ENCODE peak calls at places on chromosomes 2 and 18, in seven cellular contexts. X is kidney, B is H1, Q is WERI-Rb-1, U is choroid plexus epithelial cell, M is epithelial cell of esophagus, V is GM06990. F is an unnamed sample.

GRCh38 chr2:61017003-61017555 is 441 bp upstream of the PEX13 start:
- DNase-seq in X (peak), B (peak), Q (peak), U (peak), M (peak), V (peak), F (peak)

GRCh38 chr2:241095594-241096290 is 6.3 kb downstream of the MTERF4 start:
- DNase-seq in X (no peak), B (no peak), Q (no peak), U (no peak), M (no peak), V (no peak), F (no peak)

GRCh38 chr2:226208726-226209125 is 590.9 kb downstream of the IRS1 start:
- DNase-seq in X (no peak), B (no peak), Q (no peak), U (peak), M (peak), V (no peak), F (no peak)

GRCh38 chr18:21943456-21943855 is 202.9 kb downstream of the MIB1 start:
- DNase-seq in X (no peak), B (no peak), Q (no peak), U (no peak), M (no peak), V (no peak), F (no peak)

GRCh38 chr2:117980381-117980780 is 33.5 kb downstream of the CCDC93 start:
- DNase-seq in X (no peak), B (no peak), Q (no peak), U (peak), M (no peak), V (no peak), F (no peak)

GRCh38 chr2:8159211-8159965 is 522.5 kb upstream of the ID2 start:
- DNase-seq in X (no peak), B (no peak), Q (no peak), U (no peak), M (no peak), V (no peak), F (no peak)

GRCh38 chr2:31434911-31435310 is 20.4 kb upstream of the XDH start:
- DNase-seq in X (no peak), B (no peak), Q (no peak), U (peak), M (peak), V (no peak), F (no peak)

GRCh38 chr2:177693658-177694334 is 301.2 kb downstream of the AGPS start:
- DNase-seq in X (no peak), B (no peak), Q (no peak), U (no peak), M (no peak), V (no peak), F (no peak)

GRCh38 chr2:159010340-159010739 is 41.9 kb downstream of the TANC1 start:
- DNase-seq in X (no peak), B (no peak), Q (peak), U (peak), M (peak), V (no peak), F (no peak)

GRCh38 chr2:155815851-155816250 is 516.7 kb downstream of the NR4A2 start:
- DNase-seq in X (no peak), B (peak), Q (peak), U (peak), M (peak), V (no peak), F (peak)

GRCh38 chr2:47891369-47892337 is 14.6 kb downstream of the FBXO11 start:
- DNase-seq in X (no peak), B (no peak), Q (no peak), U (peak), M (peak), V (no peak), F (no peak)

GRCh38 chr2:234556848-234557573 is 60.1 kb upstream of the ARL4C start:
- DNase-seq in X (no peak), B (no peak), Q (no peak), U (no peak), M (peak), V (no peak), F (no peak)

GRCh38 chr2:179884193-179884592 is 22.8 kb upstream of the ZNF385B start:
- DNase-seq in X (no peak), B (no peak), Q (no peak), U (no peak), M (no peak), V (no peak), F (no peak)

DNA sequence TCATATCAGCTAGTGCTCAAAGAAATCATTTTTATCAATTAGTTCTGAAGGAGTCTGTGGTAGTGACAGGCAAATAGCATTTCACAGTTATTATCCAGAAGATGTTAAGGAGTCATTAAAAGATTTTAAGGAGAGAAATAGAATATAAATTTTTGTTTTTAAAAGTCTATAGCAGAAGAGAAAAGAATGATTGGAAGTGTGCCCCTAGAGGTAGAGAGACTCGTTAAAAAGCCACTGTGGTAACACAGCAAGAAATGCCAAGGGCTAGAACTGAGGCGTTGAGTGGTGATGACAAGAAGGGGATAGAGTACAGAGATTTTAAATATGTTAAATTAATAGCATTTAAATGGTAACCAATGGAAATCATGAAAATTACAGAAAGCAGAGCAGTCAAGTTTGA is 78.3 kb downstream of the VWC2L start:
- DNase-seq in X (no peak), B (no peak), Q (no peak), U (no peak), M (no peak), V (no peak), F (no peak)
- TF ChIP-seq CTCF in X (no peak), B (no peak), Q (no peak), U (no peak), M (no peak), V (peak), F (peak)

GRCh38 chr2:71130325-71131260 is at the start of gene MPHOSPH10:
- DNase-seq in X (peak), B (peak), Q (peak), U (peak), M (peak), V (peak), F (peak)
- TF ChIP-seq CTCF in X (no peak), B (no peak), Q (no peak), U (no peak), M (no peak), V (no peak), F (no peak)

DNA sequence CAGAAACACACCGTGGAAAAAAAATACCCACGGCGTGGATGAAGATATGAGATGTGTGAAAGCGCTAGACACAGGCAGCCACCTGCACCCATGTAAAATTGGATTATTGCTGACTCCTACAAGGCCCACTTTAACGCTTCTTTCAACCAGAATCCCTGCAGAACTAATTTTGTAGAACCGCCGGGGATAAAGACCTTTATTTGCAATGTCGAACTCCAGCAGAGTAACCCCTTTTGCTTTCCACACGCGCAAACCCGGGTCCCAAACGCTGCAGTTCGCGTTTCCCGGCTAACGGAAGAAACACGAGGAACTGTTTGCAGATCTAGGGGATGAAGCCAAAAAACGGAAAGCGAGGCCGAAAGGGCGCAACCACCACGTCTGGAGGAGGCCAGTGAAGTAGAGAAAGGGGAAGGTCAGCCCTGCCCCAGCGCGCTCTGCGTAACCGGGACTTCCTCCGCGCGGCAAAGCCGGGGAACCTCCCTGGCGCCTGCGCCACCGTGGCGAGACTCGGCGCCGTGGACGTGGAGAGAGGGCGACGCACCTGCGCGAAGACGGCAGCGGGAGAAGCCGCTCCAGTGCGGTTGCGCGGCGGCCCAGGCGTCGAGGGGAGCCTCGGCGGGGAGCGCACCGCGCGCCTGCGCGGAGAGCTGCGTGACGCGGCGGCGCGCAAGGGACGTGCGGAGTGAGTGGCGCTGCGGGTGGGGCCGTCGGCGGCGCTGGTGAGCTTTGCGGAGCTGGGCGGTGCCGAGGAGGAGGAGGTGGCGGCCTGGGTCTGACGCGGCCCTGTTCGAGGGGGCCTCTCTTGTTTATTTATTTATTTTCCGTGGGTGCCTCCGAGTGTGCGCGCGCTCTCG is at the start of gene PPP1CB:
- DNase-seq in X (peak), B (peak), Q (peak), U (peak), M (peak), V (peak), F (peak)
- TF ChIP-seq CTCF in X (peak), B (peak), Q (peak), U (peak), M (peak), V (no peak), F (peak)

GRCh38 chr2:2455151-2455550 is 124.1 kb upstream of the MYT1L start:
- DNase-seq in X (no peak), B (no peak), Q (no peak), U (no peak), M (no peak), V (no peak), F (no peak)

GRCh38 chr2:2452961-2453360 is 121.9 kb upstream of the MYT1L start:
- DNase-seq in X (no peak), B (no peak), Q (no peak), U (no peak), M (no peak), V (no peak), F (no peak)

DNA sequence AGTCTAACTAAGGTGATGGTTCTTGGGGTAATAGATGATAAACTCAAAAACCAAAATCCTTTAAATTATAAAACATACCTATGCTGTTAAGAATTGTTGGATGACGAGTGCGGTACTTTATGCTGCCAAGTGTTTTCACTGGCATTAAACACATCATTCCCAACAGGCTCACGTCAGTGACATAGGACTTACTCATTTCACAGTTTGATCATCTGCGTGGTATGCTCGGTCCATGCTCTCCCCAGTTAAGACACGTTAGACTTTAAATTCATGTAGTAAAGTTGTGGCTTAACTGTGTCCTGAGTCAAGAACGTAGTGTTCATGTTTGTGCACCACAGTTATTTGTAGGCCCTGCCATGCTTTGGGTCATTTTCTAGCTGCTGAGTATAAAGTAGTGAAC is 125.6 kb upstream of the MYT1L start:
- DNase-seq in X (no peak), B (no peak), Q (no peak), U (no peak), M (peak), V (no peak), F (no peak)
- TF ChIP-seq CTCF in X (no peak), B (no peak), Q (no peak), U (no peak), M (no peak), V (no peak), F (no peak)

GRCh38 chr2:127453013-127453391 is 34.8 kb downstream of the PROC start:
- DNase-seq in X (no peak), B (no peak), Q (no peak), U (no peak), M (no peak), V (no peak), F (no peak)

GRCh38 chr2:127451981-127452380 is 33.8 kb downstream of the PROC start:
- DNase-seq in X (no peak), B (no peak), Q (no peak), U (no peak), M (no peak), V (no peak), F (no peak)

GRCh38 chr2:127454595-127455565 is 36.7 kb downstream of the PROC start:
- DNase-seq in X (no peak), B (no peak), Q (peak), U (no peak), M (no peak), V (no peak), F (no peak)

GRCh38 chr2:127455566-127456493 is 37.6 kb downstream of the PROC start:
- DNase-seq in X (no peak), B (no peak), Q (no peak), U (no peak), M (peak), V (no peak), F (no peak)

DNA sequence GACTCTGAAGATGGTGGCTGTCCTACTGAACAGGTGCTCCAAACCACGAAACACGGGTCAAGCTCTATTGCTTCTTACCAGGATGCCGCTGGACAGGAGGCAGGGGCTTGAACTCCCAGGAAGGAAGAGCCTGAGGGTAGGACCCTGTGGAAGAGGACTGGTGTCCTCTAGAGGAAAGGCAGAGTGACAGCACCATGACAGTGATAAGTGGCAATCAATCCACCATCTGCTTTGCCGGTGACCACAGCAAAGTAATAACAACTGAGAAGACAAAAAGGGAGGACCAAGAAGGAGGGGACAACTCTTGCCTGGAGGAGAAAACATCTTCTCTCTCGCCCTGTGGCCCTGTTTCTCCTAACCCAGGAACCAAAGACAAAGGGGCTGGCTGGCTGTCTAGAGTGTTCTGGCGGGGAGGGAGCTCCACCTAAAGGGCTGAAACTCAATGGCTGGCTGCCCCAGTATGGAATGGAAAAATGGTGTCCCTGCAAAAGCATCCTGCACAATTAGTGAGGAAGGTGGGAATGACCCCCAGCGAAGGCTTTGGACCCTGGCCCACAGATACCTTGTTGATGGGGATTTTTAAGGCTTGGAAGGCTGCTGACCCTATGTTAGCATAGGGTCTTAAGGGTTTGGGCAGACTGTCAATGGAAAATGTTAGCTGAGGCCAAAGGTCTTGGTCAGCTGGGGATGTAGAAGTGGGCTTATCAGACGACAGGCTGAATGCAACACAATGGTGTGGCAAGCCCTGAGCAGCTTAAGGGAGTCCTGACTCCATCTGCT is 35.4 kb downstream of the PROC start:
- DNase-seq in X (no peak), B (peak), Q (peak), U (peak), M (peak), V (no peak), F (no peak)
- TF ChIP-seq CTCF in X (no peak), B (peak), Q (peak), U (peak), M (peak), V (peak), F (no peak)

DNA sequence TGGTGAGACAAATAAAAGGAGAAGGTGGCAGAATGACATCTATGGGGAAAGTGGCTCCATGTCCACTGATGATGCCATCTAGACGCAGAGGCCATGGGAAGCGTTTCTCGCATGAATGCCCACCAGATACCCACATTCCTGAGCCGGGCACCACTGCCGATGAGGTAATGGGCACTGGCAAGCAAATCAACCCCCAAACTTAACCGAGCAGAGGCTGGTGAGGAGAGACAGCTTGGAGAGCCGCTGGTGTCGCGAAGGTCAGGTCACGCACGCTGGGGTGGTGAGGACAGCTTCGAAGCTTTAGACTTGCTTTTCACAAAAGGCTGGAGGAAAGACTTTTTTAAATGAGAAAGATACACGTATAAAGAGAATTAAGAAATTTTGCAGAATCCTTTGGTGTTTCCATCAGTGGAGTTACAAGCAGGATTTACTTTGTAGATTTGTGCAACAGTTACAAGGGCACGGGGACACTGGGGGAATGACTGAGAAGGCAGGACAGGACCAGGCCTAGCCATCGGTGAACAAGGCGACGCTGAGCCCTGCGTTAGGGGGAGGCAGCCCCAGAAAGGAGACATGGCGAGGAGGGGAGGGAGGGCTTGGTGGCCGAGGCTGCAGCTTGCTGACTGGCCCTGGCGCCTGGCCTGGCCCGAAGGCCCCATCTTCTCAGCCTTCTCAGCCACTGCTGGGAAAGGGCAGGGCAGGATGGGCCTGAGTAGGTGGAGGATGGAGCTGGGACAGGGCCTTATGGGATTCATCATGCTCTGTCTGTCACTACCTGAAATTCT is 83.9 kb upstream of the HDAC4 start:
- DNase-seq in X (peak), B (no peak), Q (no peak), U (no peak), M (no peak), V (no peak), F (no peak)
- TF ChIP-seq CTCF in X (no peak), B (no peak), Q (no peak), U (no peak), M (no peak), V (no peak), F (no peak)

GRCh38 chr18:26293982-26294381 is 67.7 kb downstream of the TAF4B start:
- DNase-seq in X (no peak), B (no peak), Q (no peak), U (no peak), M (no peak), V (no peak), F (no peak)

GRCh38 chr18:26301681-26302080 is 75.4 kb downstream of the TAF4B start:
- DNase-seq in X (no peak), B (no peak), Q (no peak), U (peak), M (peak), V (no peak), F (no peak)

GRCh38 chr18:26298107-26298506 is 71.9 kb downstream of the TAF4B start:
- DNase-seq in X (no peak), B (no peak), Q (no peak), U (no peak), M (no peak), V (no peak), F (no peak)
- TF ChIP-seq CTCF in X (no peak), B (no peak), Q (no peak), U (no peak), M (no peak), V (no peak), F (no peak)

GRCh38 chr2:230985519-230986231 is 10.2 kb upstream of the SPATA3 start:
- DNase-seq in X (no peak), B (no peak), Q (no peak), U (no peak), M (no peak), V (peak), F (no peak)
- TF ChIP-seq CTCF in X (no peak), B (no peak), Q (no peak), U (no peak), M (no peak), V (no peak), F (no peak)

DNA sequence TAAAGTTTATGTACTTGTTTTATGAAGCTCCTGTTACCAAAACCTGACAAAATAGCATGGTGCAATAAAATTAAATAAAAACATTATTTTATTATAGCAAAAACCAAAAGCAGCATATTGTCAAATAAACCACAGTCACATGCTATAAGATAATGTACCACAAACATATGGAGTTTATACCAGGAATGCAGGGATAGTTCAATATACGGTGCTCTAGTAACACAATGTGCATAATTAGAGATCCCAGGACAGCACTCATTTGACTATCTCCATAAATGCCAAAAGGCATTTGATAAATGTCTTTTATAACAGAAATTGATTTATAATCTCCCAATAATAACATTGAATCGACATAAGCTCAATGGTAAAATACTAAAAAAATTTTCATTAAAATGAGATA is 402.0 kb downstream of the RND3 start:
- DNase-seq in X (no peak), B (no peak), Q (no peak), U (no peak), M (no peak), V (no peak), F (no peak)
- TF ChIP-seq CTCF in X (no peak), B (no peak), Q (no peak), U (no peak), M (no peak), V (no peak), F (no peak)

DNA sequence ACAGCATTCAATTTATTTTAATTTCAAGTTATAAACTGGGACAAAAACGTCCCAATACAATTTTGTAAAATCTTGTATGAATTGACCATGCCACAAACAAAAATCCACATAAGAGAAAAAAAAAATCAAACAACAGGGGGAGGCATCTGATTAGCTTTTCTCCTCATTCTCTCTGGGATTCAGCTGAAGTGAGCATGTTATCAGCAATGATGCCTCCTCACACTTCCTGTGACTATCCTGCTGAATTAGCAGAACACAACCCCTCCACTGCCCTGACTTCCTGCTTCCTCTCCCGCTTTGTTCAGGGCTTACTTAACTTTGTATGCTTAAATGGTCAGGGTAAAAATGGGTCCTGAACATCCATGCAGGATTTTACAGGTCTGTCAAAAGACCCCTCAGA is 132.2 kb upstream of the ITGB6 start:
- DNase-seq in X (no peak), B (no peak), Q (no peak), U (peak), M (peak), V (no peak), F (no peak)
- TF ChIP-seq CTCF in X (peak), B (no peak), Q (no peak), U (peak), M (no peak), V (no peak), F (no peak)